ENCODE peak calls at places on chromosomes 11 and 22, in nine cellular contexts. One of them, this sample, is unnamed.

GRCh38 chr11:58745705-58746364 is 14.1 kb upstream of the GLYAT start:
- DNase-seq in Peyer's patch: no peak
- DNase-seq in left ventricle myocardium inferior: no peak
- DNase-seq in SK-N-SH: no peak
- DNase-seq in heart right ventricle: no peak
- DNase-seq in colonic mucosa: no peak
- DNase-seq in ovary: no peak
- DNase-seq in A673: no peak
- DNase-seq in naive thymus-derived CD4-positive, alpha-beta T cell: no peak
- DNase-seq in this sample: no peak

GRCh38 chr11:44349328-44349727 is 39.4 kb upstream of the ALX4 start:
- DNase-seq in Peyer's patch: no peak
- DNase-seq in left ventricle myocardium inferior: no peak
- DNase-seq in SK-N-SH: no peak
- DNase-seq in heart right ventricle: no peak
- DNase-seq in colonic mucosa: no peak
- DNase-seq in ovary: no peak
- DNase-seq in A673: no peak
- DNase-seq in naive thymus-derived CD4-positive, alpha-beta T cell: no peak
- DNase-seq in this sample: no peak

GRCh38 chr11:87421422-87421821 is 383.7 kb downstream of the TMEM135 start:
- DNase-seq in Peyer's patch: no peak
- DNase-seq in left ventricle myocardium inferior: no peak
- DNase-seq in SK-N-SH: peak
- DNase-seq in heart right ventricle: peak
- DNase-seq in colonic mucosa: peak
- DNase-seq in ovary: no peak
- DNase-seq in A673: peak
- DNase-seq in naive thymus-derived CD4-positive, alpha-beta T cell: peak
- DNase-seq in this sample: peak

GRCh38 chr11:66070604-66071325 is 693 bp downstream of the PACS1 start:
- DNase-seq in Peyer's patch: no peak
- DNase-seq in left ventricle myocardium inferior: peak
- DNase-seq in SK-N-SH: peak
- DNase-seq in heart right ventricle: peak
- DNase-seq in colonic mucosa: peak
- DNase-seq in ovary: peak
- DNase-seq in A673: peak
- DNase-seq in naive thymus-derived CD4-positive, alpha-beta T cell: peak
- DNase-seq in this sample: no peak

GRCh38 chr11:122137081-122137793 is 21.2 kb upstream of the BLID start:
- DNase-seq in Peyer's patch: no peak
- DNase-seq in left ventricle myocardium inferior: no peak
- DNase-seq in SK-N-SH: no peak
- DNase-seq in heart right ventricle: no peak
- DNase-seq in colonic mucosa: no peak
- DNase-seq in ovary: no peak
- DNase-seq in A673: peak
- DNase-seq in naive thymus-derived CD4-positive, alpha-beta T cell: no peak
- DNase-seq in this sample: no peak

GRCh38 chr11:123377355-123377754 is 52.7 kb upstream of the GRAMD1B start:
- DNase-seq in Peyer's patch: no peak
- DNase-seq in left ventricle myocardium inferior: no peak
- DNase-seq in SK-N-SH: peak
- DNase-seq in heart right ventricle: no peak
- DNase-seq in colonic mucosa: no peak
- DNase-seq in ovary: no peak
- DNase-seq in A673: no peak
- DNase-seq in naive thymus-derived CD4-positive, alpha-beta T cell: no peak
- DNase-seq in this sample: no peak

GRCh38 chr22:31075961-31076360 is 5.2 kb upstream of the SMTN start:
- DNase-seq in Peyer's patch: no peak
- DNase-seq in left ventricle myocardium inferior: peak
- DNase-seq in SK-N-SH: no peak
- DNase-seq in heart right ventricle: peak
- DNase-seq in colonic mucosa: peak
- DNase-seq in ovary: peak
- DNase-seq in A673: no peak
- DNase-seq in naive thymus-derived CD4-positive, alpha-beta T cell: no peak
- DNase-seq in this sample: no peak

GRCh38 chr11:102577182-102577581 is 46.6 kb upstream of the MMP7 start:
- DNase-seq in Peyer's patch: no peak
- DNase-seq in left ventricle myocardium inferior: no peak
- DNase-seq in SK-N-SH: no peak
- DNase-seq in heart right ventricle: no peak
- DNase-seq in colonic mucosa: no peak
- DNase-seq in ovary: no peak
- DNase-seq in A673: no peak
- DNase-seq in naive thymus-derived CD4-positive, alpha-beta T cell: peak
- DNase-seq in this sample: peak

GRCh38 chr11:134559617-134559992 is 147.6 kb upstream of the B3GAT1 start:
- DNase-seq in Peyer's patch: no peak
- DNase-seq in left ventricle myocardium inferior: no peak
- DNase-seq in SK-N-SH: peak
- DNase-seq in heart right ventricle: peak
- DNase-seq in colonic mucosa: no peak
- DNase-seq in ovary: no peak
- DNase-seq in A673: no peak
- DNase-seq in naive thymus-derived CD4-positive, alpha-beta T cell: no peak
- DNase-seq in this sample: no peak

GRCh38 chr11:69089258-69089657 is 40.5 kb downstream of the TPCN2 start:
- DNase-seq in Peyer's patch: no peak
- DNase-seq in left ventricle myocardium inferior: peak
- DNase-seq in SK-N-SH: no peak
- DNase-seq in heart right ventricle: peak
- DNase-seq in colonic mucosa: no peak
- DNase-seq in ovary: no peak
- DNase-seq in A673: no peak
- DNase-seq in naive thymus-derived CD4-positive, alpha-beta T cell: no peak
- DNase-seq in this sample: no peak

GRCh38 chr22:27043246-27043645 is 385.9 kb downstream of the MIAT start:
- DNase-seq in Peyer's patch: no peak
- DNase-seq in left ventricle myocardium inferior: no peak
- DNase-seq in SK-N-SH: no peak
- DNase-seq in heart right ventricle: no peak
- DNase-seq in colonic mucosa: no peak
- DNase-seq in ovary: no peak
- DNase-seq in A673: no peak
- DNase-seq in naive thymus-derived CD4-positive, alpha-beta T cell: no peak
- DNase-seq in this sample: no peak

GRCh38 chr11:16603890-16604783 is 134.3 kb upstream of the C11orf58 start:
- DNase-seq in Peyer's patch: peak
- DNase-seq in left ventricle myocardium inferior: peak
- DNase-seq in SK-N-SH: peak
- DNase-seq in heart right ventricle: peak
- DNase-seq in colonic mucosa: peak
- DNase-seq in ovary: peak
- DNase-seq in A673: peak
- DNase-seq in naive thymus-derived CD4-positive, alpha-beta T cell: no peak
- DNase-seq in this sample: no peak

GRCh38 chr11:111186308-111186967 is 59.1 kb upstream of the POU2AF2 start:
- DNase-seq in Peyer's patch: no peak
- DNase-seq in left ventricle myocardium inferior: no peak
- DNase-seq in SK-N-SH: no peak
- DNase-seq in heart right ventricle: no peak
- DNase-seq in colonic mucosa: no peak
- DNase-seq in ovary: no peak
- DNase-seq in A673: no peak
- DNase-seq in naive thymus-derived CD4-positive, alpha-beta T cell: no peak
- DNase-seq in this sample: no peak
- H3K4me3 ChIP-seq in Peyer's patch: no peak
- H3K4me3 ChIP-seq in left ventricle myocardium inferior: no peak
- H3K4me3 ChIP-seq in SK-N-SH: no peak
- H3K4me3 ChIP-seq in heart right ventricle: no peak
- H3K4me3 ChIP-seq in colonic mucosa: no peak
- H3K4me3 ChIP-seq in ovary: no peak
- H3K4me3 ChIP-seq in A673: no peak
- H3K4me3 ChIP-seq in naive thymus-derived CD4-positive, alpha-beta T cell: no peak
- H3K4me3 ChIP-seq in this sample: no peak

GRCh38 chr22:35195226-35195625 is 62.1 kb upstream of the HMGXB4 start:
- DNase-seq in Peyer's patch: no peak
- DNase-seq in left ventricle myocardium inferior: no peak
- DNase-seq in SK-N-SH: no peak
- DNase-seq in heart right ventricle: no peak
- DNase-seq in colonic mucosa: no peak
- DNase-seq in ovary: no peak
- DNase-seq in A673: no peak
- DNase-seq in naive thymus-derived CD4-positive, alpha-beta T cell: no peak
- DNase-seq in this sample: no peak

GRCh38 chr22:35192121-35192918 is 65.0 kb upstream of the HMGXB4 start:
- DNase-seq in Peyer's patch: no peak
- DNase-seq in left ventricle myocardium inferior: no peak
- DNase-seq in SK-N-SH: no peak
- DNase-seq in heart right ventricle: no peak
- DNase-seq in colonic mucosa: no peak
- DNase-seq in ovary: no peak
- DNase-seq in A673: no peak
- DNase-seq in naive thymus-derived CD4-positive, alpha-beta T cell: no peak
- DNase-seq in this sample: no peak

GRCh38 chr22:35195821-35196220 is 61.5 kb upstream of the HMGXB4 start:
- DNase-seq in Peyer's patch: no peak
- DNase-seq in left ventricle myocardium inferior: no peak
- DNase-seq in SK-N-SH: no peak
- DNase-seq in heart right ventricle: no peak
- DNase-seq in colonic mucosa: no peak
- DNase-seq in ovary: no peak
- DNase-seq in A673: no peak
- DNase-seq in naive thymus-derived CD4-positive, alpha-beta T cell: no peak
- DNase-seq in this sample: no peak

GRCh38 chr22:35189559-35189958 is 67.7 kb upstream of the HMGXB4 start:
- DNase-seq in Peyer's patch: no peak
- DNase-seq in left ventricle myocardium inferior: no peak
- DNase-seq in SK-N-SH: no peak
- DNase-seq in heart right ventricle: no peak
- DNase-seq in colonic mucosa: no peak
- DNase-seq in ovary: no peak
- DNase-seq in A673: no peak
- DNase-seq in naive thymus-derived CD4-positive, alpha-beta T cell: no peak
- DNase-seq in this sample: no peak

GRCh38 chr22:35191412-35191811 is 65.9 kb upstream of the HMGXB4 start:
- DNase-seq in Peyer's patch: no peak
- DNase-seq in left ventricle myocardium inferior: no peak
- DNase-seq in SK-N-SH: no peak
- DNase-seq in heart right ventricle: no peak
- DNase-seq in colonic mucosa: no peak
- DNase-seq in ovary: no peak
- DNase-seq in A673: peak
- DNase-seq in naive thymus-derived CD4-positive, alpha-beta T cell: no peak
- DNase-seq in this sample: no peak
- H3K4me3 ChIP-seq in Peyer's patch: no peak
- H3K4me3 ChIP-seq in left ventricle myocardium inferior: no peak
- H3K4me3 ChIP-seq in SK-N-SH: no peak
- H3K4me3 ChIP-seq in heart right ventricle: no peak
- H3K4me3 ChIP-seq in colonic mucosa: no peak
- H3K4me3 ChIP-seq in ovary: no peak
- H3K4me3 ChIP-seq in A673: no peak
- H3K4me3 ChIP-seq in naive thymus-derived CD4-positive, alpha-beta T cell: no peak
- H3K4me3 ChIP-seq in this sample: no peak

GRCh38 chr11:46382644-46383403 is 1.4 kb downstream of the MDK start:
- DNase-seq in Peyer's patch: no peak
- DNase-seq in left ventricle myocardium inferior: no peak
- DNase-seq in SK-N-SH: peak
- DNase-seq in heart right ventricle: no peak
- DNase-seq in colonic mucosa: peak
- DNase-seq in ovary: no peak
- DNase-seq in A673: peak
- DNase-seq in naive thymus-derived CD4-positive, alpha-beta T cell: no peak
- DNase-seq in this sample: no peak
- H3K4me3 ChIP-seq in Peyer's patch: peak
- H3K4me3 ChIP-seq in left ventricle myocardium inferior: peak
- H3K4me3 ChIP-seq in SK-N-SH: peak
- H3K4me3 ChIP-seq in heart right ventricle: peak
- H3K4me3 ChIP-seq in colonic mucosa: peak
- H3K4me3 ChIP-seq in ovary: peak
- H3K4me3 ChIP-seq in A673: peak
- H3K4me3 ChIP-seq in naive thymus-derived CD4-positive, alpha-beta T cell: peak
- H3K4me3 ChIP-seq in this sample: no peak

GRCh38 chr11:76256448-76256847 is 50.1 kb upstream of the WNT11 start:
- DNase-seq in Peyer's patch: no peak
- DNase-seq in left ventricle myocardium inferior: no peak
- DNase-seq in SK-N-SH: no peak
- DNase-seq in heart right ventricle: no peak
- DNase-seq in colonic mucosa: no peak
- DNase-seq in ovary: no peak
- DNase-seq in A673: no peak
- DNase-seq in naive thymus-derived CD4-positive, alpha-beta T cell: no peak
- DNase-seq in this sample: no peak
- H3K4me3 ChIP-seq in Peyer's patch: no peak
- H3K4me3 ChIP-seq in left ventricle myocardium inferior: no peak
- H3K4me3 ChIP-seq in SK-N-SH: no peak
- H3K4me3 ChIP-seq in heart right ventricle: no peak
- H3K4me3 ChIP-seq in colonic mucosa: no peak
- H3K4me3 ChIP-seq in ovary: no peak
- H3K4me3 ChIP-seq in A673: no peak
- H3K4me3 ChIP-seq in naive thymus-derived CD4-positive, alpha-beta T cell: no peak
- H3K4me3 ChIP-seq in this sample: no peak

DNA sequence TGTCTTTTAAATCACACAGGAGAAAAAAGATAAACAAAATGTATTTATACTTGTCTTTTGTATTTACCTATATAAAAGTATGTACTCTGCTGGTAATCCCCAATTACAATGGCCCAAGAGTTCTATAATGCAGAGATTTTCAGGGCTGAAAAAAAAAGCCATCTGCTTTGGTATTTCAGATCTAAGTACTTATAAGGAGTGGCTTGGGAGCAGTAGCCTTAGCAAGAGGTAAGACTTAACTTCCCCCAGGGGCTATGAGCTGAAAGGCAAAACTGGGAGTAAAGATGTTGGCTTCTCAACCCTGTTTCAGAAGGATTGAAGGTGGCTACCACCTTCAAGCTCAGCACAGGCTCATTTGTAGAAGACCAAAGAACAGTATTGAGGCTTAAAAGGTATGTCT is 35.3 kb upstream of the EP300 start:
- DNase-seq in Peyer's patch: no peak
- DNase-seq in left ventricle myocardium inferior: no peak
- DNase-seq in SK-N-SH: no peak
- DNase-seq in heart right ventricle: no peak
- DNase-seq in colonic mucosa: no peak
- DNase-seq in ovary: no peak
- DNase-seq in A673: no peak
- DNase-seq in naive thymus-derived CD4-positive, alpha-beta T cell: no peak
- DNase-seq in this sample: no peak
- H3K4me3 ChIP-seq in Peyer's patch: no peak
- H3K4me3 ChIP-seq in left ventricle myocardium inferior: no peak
- H3K4me3 ChIP-seq in SK-N-SH: no peak
- H3K4me3 ChIP-seq in heart right ventricle: no peak
- H3K4me3 ChIP-seq in colonic mucosa: no peak
- H3K4me3 ChIP-seq in ovary: no peak
- H3K4me3 ChIP-seq in A673: no peak
- H3K4me3 ChIP-seq in naive thymus-derived CD4-positive, alpha-beta T cell: no peak
- H3K4me3 ChIP-seq in this sample: no peak

This sample was measured in Jurkat, Clone E6-1.